ENCODE peak calls at places on chromosomes 3 and 15, in ten cellular contexts. P is esophagus squamous epithelium, B is transverse colon, Q is heart left ventricle, Y is body of pancreas, X is HCT116, R is esophagus muscularis mucosa, H is spleen, D is tibial nerve, W is ovary. S is an unnamed sample.

GRCh38 chr3:131711114-131711786 is 208.5 kb upstream of the MRPL3 start:
- DNase-seq in R (no peak), D (no peak), H (no peak), Q (no peak), B (no peak), W (no peak), X (no peak), P (no peak), Y (no peak), S (no peak)

GRCh38 chr3:62169871-62170660 is 203.3 kb downstream of the FEZF2 start:
- DNase-seq in H (no peak), R (no peak), Q (no peak), D (no peak), B (no peak), X (no peak), P (no peak), W (no peak), Y (no peak), S (no peak)

GRCh38 chr15:64351265-64351664 is 4.7 kb downstream of the CSNK1G1 start:
- DNase-seq in D (no peak), H (no peak), X (no peak), W (no peak), P (no peak), Q (no peak), B (no peak), Y (no peak), R (no peak), S (no peak)

GRCh38 chr3:138331143-138331894 is 1.7 kb upstream of the NME9 start:
- DNase-seq in X (no peak), P (no peak), Y (no peak), B (no peak), R (peak; percentile 19), Q (no peak), W (no peak), D (no peak), H (no peak), S (no peak)

GRCh38 chr3:108488631-108489030 is 21.8 kb downstream of the MYH15 start:
- DNase-seq in Y (no peak), Q (no peak), B (no peak), R (no peak), H (no peak), X (no peak), P (no peak), W (no peak), D (no peak), S (no peak)

GRCh38 chr3:183497313-183497712 is 58.2 kb downstream of the KLHL6 start:
- DNase-seq in P (no peak), D (no peak), X (no peak), H (no peak), R (no peak), Y (no peak), Q (no peak), B (no peak), W (no peak), S (no peak)

GRCh38 chr3:127002195-127003174 is 19.6 kb downstream of the PLXNA1 start:
- DNase-seq in X (no peak), Y (peak; percentile 68), Q (peak; percentile 92), B (peak; percentile 55), D (peak; percentile 74), H (peak; percentile 86), W (peak; percentile 89), R (peak; percentile 95), P (no peak), S (peak; percentile 97)

GRCh38 chr15:49877117-49877860 is 241.7 kb downstream of the ATP8B4 start:
- DNase-seq in R (peak; percentile 47), P (no peak), X (no peak), W (peak; percentile 26), D (no peak), Q (no peak), H (no peak), B (no peak), Y (no peak), S (no peak)

GRCh38 chr3:42778644-42779043 is 5.6 kb upstream of the CCDC13 start:
- DNase-seq in Y (no peak), D (peak; percentile 60), W (no peak), Q (no peak), R (no peak), P (no peak), B (no peak), X (no peak), H (no peak), S (no peak)

GRCh38 chr3:141039573-141039972 is 11.6 kb upstream of the SPSB4 start:
- DNase-seq in Y (no peak), D (no peak), X (no peak), H (no peak), B (no peak), R (no peak), W (no peak), Q (no peak), P (no peak), S (no peak)

GRCh38 chr3:127015282-127016042 is 32.5 kb downstream of the PLXNA1 start:
- DNase-seq in Q (no peak), X (no peak), Y (no peak), H (no peak), R (no peak), D (no peak), B (no peak), W (no peak), P (no peak), S (no peak)

GRCh38 chr15:48005921-48006541 is 114.8 kb upstream of the SLC24A5 start:
- DNase-seq in W (peak; percentile 71), B (no peak), R (no peak), H (no peak), D (peak; percentile 87), Y (no peak), P (no peak), Q (no peak), X (no peak), S (peak; percentile 87)

GRCh38 chr3:138941259-138941885 is 5.6 kb downstream of the FOXL2 start:
- DNase-seq in B (peak; percentile 54), D (no peak), Q (no peak), H (no peak), Y (no peak), W (peak; percentile 79), X (peak; percentile 32), P (no peak), R (no peak), S (no peak)

GRCh38 chr3:114112696-114113095 is 56.2 kb downstream of the QTRT2 start:
- DNase-seq in W (no peak), R (no peak), Y (no peak), X (no peak), Q (no peak), D (no peak), P (no peak), B (no peak), H (no peak), S (no peak)

GRCh38 chr3:53795176-53795575 is 51.0 kb downstream of the CHDH start:
- DNase-seq in W (no peak), Q (no peak), Y (no peak), P (no peak), R (no peak), D (no peak), H (no peak), X (no peak), B (no peak), S (no peak)

GRCh38 chr3:9749663-9750555 is at the start of gene OGG1:
- DNase-seq in B (peak; percentile 98), Y (peak; percentile 98), D (peak; percentile 96), Q (peak; percentile 98), X (peak; percentile 96), H (peak; percentile 98), P (peak; percentile 95), W (peak; percentile 98), R (peak; percentile 99), S (peak; percentile 99)
- TF ChIP-seq CTCF in B (peak; percentile 5), Y (no peak), D (no peak), Q (peak; percentile 20), X (no peak), H (peak; percentile 10), P (no peak), W (no peak), R (no peak), S (no peak)

GRCh38 chr3:178537123-178537754 is 1.0 kb downstream of the KCNMB2 start:
- DNase-seq in P (no peak), Y (no peak), R (no peak), H (no peak), Q (no peak), X (no peak), W (no peak), B (no peak), D (no peak), S (no peak)
- H3K4me3 ChIP-seq in P (peak overlapping the region; percentile 30), Y (no peak overlapping the region), R (peak overlapping the region; percentile 43), H (peak overlapping the region; percentile 11), Q (peak overlapping the region; percentile 64), X (no peak overlapping the region), W (peak overlapping the region; percentile 42), B (peak overlapping the region; percentile 35), D (peak overlapping the region; percentile 28), S (no peak overlapping the region)

DNA sequence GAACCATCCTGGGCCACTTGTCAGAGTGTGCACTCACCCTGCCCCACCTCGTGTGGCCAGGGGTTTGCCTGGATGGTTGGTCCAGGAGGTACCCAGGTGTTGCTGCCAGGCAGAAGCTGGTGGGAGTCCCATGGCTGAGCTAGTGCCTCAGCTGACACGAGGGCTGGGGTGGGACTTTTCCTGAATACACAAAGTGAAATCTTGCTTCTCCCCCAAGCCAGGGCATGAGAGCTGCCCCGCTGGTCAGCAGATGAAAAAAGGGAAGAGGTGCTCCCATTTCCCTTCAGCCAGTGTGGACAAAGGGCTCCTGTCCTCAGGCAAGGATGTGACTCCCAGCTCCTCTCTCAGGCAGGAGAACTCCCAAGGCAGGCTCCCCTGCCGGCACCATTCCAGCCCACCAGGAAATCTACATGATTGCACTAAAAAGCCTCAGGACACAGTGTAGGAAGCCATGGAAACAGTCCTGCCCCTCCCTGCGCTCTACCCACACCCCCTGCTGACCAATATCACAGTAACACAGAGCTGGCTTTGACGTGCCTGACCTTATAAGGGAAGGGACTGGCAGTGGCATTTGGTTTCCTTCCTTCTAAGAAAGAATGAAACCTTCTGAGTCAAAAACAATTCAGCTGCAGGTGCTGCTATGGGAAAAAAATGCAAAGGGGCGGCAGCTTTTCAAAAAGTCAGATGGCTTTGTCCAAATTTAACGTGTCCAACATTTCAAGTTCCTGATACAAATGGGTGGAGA is 33.9 kb downstream of the MYO5C start:
- DNase-seq in D (peak; percentile 54), X (peak; percentile 26), Q (no peak), W (no peak), P (no peak), B (peak; percentile 61), Y (peak; percentile 49), R (no peak), H (peak; percentile 81), S (peak; percentile 67)
- TF ChIP-seq POLR2A in D (no peak), X (no peak), Q (no peak), W (no peak), P (no peak), B (no peak), Y (no peak), R (no peak), H (no peak), S (no peak)

DNA sequence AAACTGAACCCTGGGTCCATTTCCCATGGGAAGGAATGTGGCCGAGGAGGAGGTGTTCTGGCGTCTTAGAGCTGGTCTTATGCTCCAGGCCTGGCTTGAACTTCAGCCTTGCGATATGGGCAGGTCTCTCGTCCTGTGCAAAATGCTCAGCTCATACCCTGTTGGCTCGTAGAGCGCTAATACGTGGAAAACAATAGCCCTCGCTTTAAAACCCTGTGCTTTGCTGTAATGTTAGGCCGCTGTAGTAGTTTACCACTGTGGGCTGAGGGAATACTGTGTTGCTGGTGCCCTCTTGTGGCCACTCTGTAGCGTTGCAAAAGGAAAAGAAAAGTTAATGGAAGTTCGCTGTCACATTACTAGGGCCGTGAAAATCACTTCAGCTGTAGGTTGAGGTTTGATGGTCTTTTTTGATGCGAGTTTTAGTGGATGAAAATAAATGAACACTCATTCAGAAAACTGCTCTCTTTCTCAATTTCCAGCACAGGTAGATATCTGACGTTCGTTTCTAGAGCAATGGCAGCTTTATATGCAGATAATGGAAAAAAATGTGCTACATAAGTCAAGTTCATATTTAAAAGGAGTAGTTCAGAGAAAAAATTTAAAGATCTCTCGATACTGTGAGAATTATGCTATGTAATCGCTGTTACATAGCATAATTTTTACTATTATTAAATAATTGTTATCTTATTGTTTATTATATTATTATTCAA is 92.9 kb downstream of the MCTP2 start:
- DNase-seq in Q (no peak), P (no peak), H (no peak), W (peak; percentile 15), X (peak; percentile 15), R (no peak), B (peak; percentile 68), Y (peak; percentile 58), D (peak; percentile 17), S (no peak)
- TF ChIP-seq CTCF in Q (peak; percentile 93), P (peak; percentile 94), H (peak; percentile 96), W (peak; percentile 77), X (peak; percentile 85), R (no peak), B (peak; percentile 86), Y (peak; percentile 93), D (peak; percentile 89), S (peak; percentile 59)

S was measured in lower leg skin.